ENCODE peak calls at places on chromosomes 2 and 18, in eight cellular contexts. A is PC-9, J is uterus, G is left ventricle myocardium inferior, Z is cardiac muscle cell, U is suprapubic skin, Y is foreskin fibroblast, V is ovary. H is an unnamed sample.
A peak's percentile ranks its signal among the peaks of the same experiment; 100 is the strongest.

GRCh38 chr18:50875966-50876536 is 2.9 kb upstream of the ME2 start:
- DNase-seq in A (no peak), U (no peak), Y (no peak), V (no peak), Z (no peak), G (no peak), J (no peak), H (no peak)

GRCh38 chr2:240960309-240960962 is 38.0 kb upstream of the SNED1 start:
- DNase-seq in V (peak; percentile 92), A (no peak), U (peak; percentile 79), G (peak; percentile 69), Y (peak; percentile 82), Z (peak; percentile 82), J (peak; percentile 79), H (peak; percentile 49)

GRCh38 chr2:49369650-49370049 is 215.3 kb upstream of the FSHR start:
- DNase-seq in Y (no peak), J (no peak), A (no peak), G (no peak), U (no peak), Z (no peak), V (no peak), H (no peak)

GRCh38 chr18:41922171-41922570 is 32.9 kb upstream of the PIK3C3 start:
- DNase-seq in A (no peak), J (no peak), V (no peak), Z (no peak), G (no peak), Y (no peak), U (no peak), H (no peak)

GRCh38 chr2:45168731-45169338 is 159.6 kb upstream of the SIX2 start:
- DNase-seq in Z (peak; percentile 32), Y (peak; percentile 44), J (no peak), A (peak; percentile 47), G (no peak), V (no peak), U (no peak), H (peak; percentile 49)

GRCh38 chr18:44898536-44898935 is 217.8 kb downstream of the SETBP1 start:
- DNase-seq in G (no peak), A (peak; percentile 54), Y (no peak), Z (no peak), J (no peak), V (no peak), U (no peak), H (no peak)

GRCh38 chr2:110852541-110853263 is 120.3 kb downstream of the ACOXL start:
- DNase-seq in Y (no peak), Z (no peak), J (no peak), V (no peak), U (peak; percentile 40), G (no peak), A (no peak), H (no peak)

GRCh38 chr2:16406929-16407328 is 258.7 kb downstream of the CYRIA start:
- DNase-seq in J (no peak), Z (no peak), A (no peak), U (no peak), Y (no peak), G (no peak), V (no peak), H (no peak)

GRCh38 chr2:157087373-157088005 is 170.0 kb upstream of the GALNT5 start:
- DNase-seq in U (no peak), Z (peak; percentile 37), Y (peak; percentile 85), G (peak; percentile 30), A (no peak), V (no peak), J (no peak), H (peak; percentile 44)

GRCh38 chr2:7748717-7749415 is 831.7 kb downstream of the RNF144A start:
- DNase-seq in Z (no peak), J (no peak), V (no peak), G (no peak), A (no peak), Y (no peak), U (no peak), H (no peak)

GRCh38 chr2:173869830-173870229 is 95.3 kb downstream of the SP3 start:
- DNase-seq in Y (peak; percentile 57), Z (no peak), V (no peak), J (no peak), G (no peak), U (no peak), A (no peak), H (no peak)

GRCh38 chr2:9333591-9334171 is 89.6 kb downstream of the ITGB1BP1 start:
- DNase-seq in Y (peak; percentile 88), J (peak; percentile 66), A (peak; percentile 92), G (peak; percentile 29), Z (peak; percentile 85), U (no peak), V (peak; percentile 46), H (peak; percentile 91)

GRCh38 chr2:195656131-195656858 is 731 bp upstream of the SLC39A10 start:
- DNase-seq in U (no peak), Y (no peak), A (no peak), Z (no peak), J (peak; percentile 31), G (no peak), V (peak; percentile 22), H (no peak)

GRCh38 chr18:25467226-25468065 is 115.5 kb upstream of the ZNF521 start:
- DNase-seq in V (no peak), A (no peak), U (no peak), G (peak; percentile 72), Y (peak; percentile 73), J (no peak), Z (no peak), H (no peak)

GRCh38 chr2:24919100-24919976 is 699 bp downstream of the ADCY3 start:
- DNase-seq in J (no peak), A (peak; percentile 48), U (no peak), Y (peak; percentile 59), Z (peak; percentile 40), V (peak; percentile 56), G (no peak), H (no peak)

GRCh38 chr2:32058130-32058529 is 5.2 kb upstream of the SPAST start:
- DNase-seq in V (no peak), Z (peak; percentile 6), G (no peak), J (no peak), U (no peak), A (peak; percentile 68), Y (peak; percentile 21), H (no peak)

GRCh38 chr2:146048141-146048540 is 1528.2 kb upstream of the ZEB2 start:
- DNase-seq in U (no peak), A (no peak), Z (no peak), V (no peak), Y (no peak), G (no peak), J (no peak), H (no peak)
- TF ChIP-seq CTCF in U (no peak), A (no peak), Z (no peak), V (no peak), Y (no peak), G (no peak), J (no peak), H (no peak)

GRCh38 chr2:58484629-58485028 is 243.5 kb upstream of the FANCL start:
- DNase-seq in V (no peak), U (no peak), A (no peak), Y (no peak), J (no peak), Z (no peak), G (no peak), H (no peak)
- H3K4me3 ChIP-seq in V (no peak overlapping the region), U (no peak overlapping the region), A (no peak overlapping the region), Y (no peak overlapping the region), J (no peak overlapping the region), Z (no peak overlapping the region), G (no peak overlapping the region), H (no peak overlapping the region)

GRCh38 chr2:163877316-163877715 is 141.5 kb upstream of the FIGN start:
- DNase-seq in Y (no peak), A (peak; percentile 39), J (no peak), U (no peak), Z (peak; percentile 54), G (no peak), V (no peak), H (peak; percentile 55)

GRCh38 chr2:163884416-163884815 is 148.6 kb upstream of the FIGN start:
- DNase-seq in G (no peak), Y (no peak), V (no peak), A (no peak), J (no peak), U (no peak), Z (no peak), H (no peak)

DNA sequence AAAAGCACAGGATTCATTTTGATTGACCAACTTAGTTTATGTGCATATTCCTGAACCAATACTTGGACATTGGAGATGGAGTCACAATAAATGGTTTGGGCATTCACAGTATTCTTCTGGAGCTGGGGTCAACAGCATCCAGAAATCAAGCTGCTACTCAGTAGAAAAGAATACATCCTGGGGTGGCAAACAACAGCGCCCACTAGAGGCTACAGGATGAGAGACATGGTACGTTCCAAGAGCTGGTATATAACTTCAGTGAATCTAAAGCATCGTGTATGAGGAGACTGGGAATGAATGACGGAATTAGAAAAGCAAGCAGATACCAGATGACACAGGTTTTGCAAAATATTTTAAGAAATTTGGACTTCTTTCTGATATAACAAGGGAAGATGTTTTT is 142.9 kb upstream of the FIGN start:
- DNase-seq in A (no peak), G (no peak), U (no peak), V (no peak), Y (no peak), Z (peak; percentile 51), J (no peak), H (peak; percentile 28)
- TF ChIP-seq CTCF in A (peak; percentile 47), G (peak; percentile 39), U (no peak), V (no peak), Y (peak; percentile 55), Z (peak; percentile 70), J (no peak), H (peak; percentile 58)

DNA sequence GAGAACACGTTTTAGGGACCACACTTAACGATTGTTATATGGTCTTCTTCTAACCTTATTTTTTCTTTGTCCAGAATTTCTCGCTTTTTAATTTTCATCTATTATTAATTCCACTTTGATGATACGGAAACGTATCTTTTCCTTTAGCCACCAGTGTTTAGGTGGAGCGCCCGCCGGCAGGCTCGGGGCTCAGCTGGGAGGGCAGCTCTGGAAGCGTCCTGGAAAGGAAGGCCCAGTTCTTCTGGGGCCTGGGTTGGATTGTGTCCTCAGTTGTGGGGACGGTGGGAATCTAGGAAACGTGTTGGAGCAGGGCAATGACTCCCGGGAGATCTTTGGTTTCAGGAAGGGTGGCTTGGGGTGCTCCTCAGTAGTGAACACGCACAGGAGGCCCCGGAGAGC is 19.4 kb upstream of the SOX11 start:
- DNase-seq in Z (no peak), A (no peak), V (no peak), Y (no peak), U (no peak), J (no peak), G (no peak), H (no peak)
- H3K4me3 ChIP-seq in Z (no peak overlapping the region), A (no peak overlapping the region), V (no peak overlapping the region), Y (no peak overlapping the region), U (no peak overlapping the region), J (no peak overlapping the region), G (peak overlapping the region; percentile 59), H (no peak overlapping the region)

DNA sequence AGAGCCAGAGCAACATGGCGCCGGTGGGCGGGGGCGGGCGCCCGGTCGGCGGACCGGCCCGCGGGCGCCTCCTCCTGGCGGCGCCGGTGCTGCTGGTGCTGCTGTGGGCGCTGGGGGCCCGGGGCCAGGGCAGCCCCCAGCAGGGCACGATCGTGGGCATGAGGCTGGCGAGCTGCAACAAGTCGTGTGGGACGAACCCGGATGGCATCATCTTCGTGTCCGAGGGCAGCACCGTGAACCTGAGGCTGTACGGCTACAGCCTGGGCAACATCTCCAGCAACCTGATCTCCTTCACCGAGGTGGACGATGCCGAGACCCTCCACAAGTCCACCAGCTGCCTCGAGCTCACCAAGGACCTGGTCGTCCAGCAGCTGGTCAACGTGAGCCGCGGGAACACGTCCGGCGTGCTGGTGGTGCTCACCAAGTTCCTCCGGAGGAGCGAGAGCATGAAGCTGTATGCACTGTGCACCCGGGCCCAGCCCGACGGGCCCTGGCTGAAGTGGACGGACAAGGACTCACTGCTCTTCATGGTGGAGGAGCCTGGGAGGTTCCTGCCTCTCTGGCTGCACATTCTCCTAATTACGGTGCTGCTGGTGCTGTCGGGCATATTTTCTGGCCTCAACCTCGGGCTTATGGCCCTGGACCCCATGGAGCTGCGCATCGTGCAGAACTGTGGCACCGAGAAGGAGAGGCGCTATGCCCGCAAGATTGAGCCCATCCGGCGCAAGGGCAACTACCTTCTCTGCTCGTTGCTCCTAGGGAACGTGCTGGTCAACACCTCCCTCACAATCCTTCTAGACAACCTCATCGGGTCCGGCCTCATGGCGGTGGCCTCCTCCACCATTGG is 507 bp downstream of the CNNM4 start:
- DNase-seq in Y (peak; percentile 60), V (no peak), A (peak; percentile 49), G (no peak), U (no peak), J (peak; percentile 47), Z (peak; percentile 41), H (peak; percentile 30)
- TF ChIP-seq CTCF in Y (peak; percentile 22), V (no peak), A (peak; percentile 68), G (peak; percentile 66), U (peak; percentile 46), J (peak; percentile 77), Z (peak; percentile 36), H (peak; percentile 9)